ENCODE peak calls at places on chromosomes 11 and 22, in seven cellular contexts. R, U, Q, E, O, S and K are unnamed samples.
A peak's percentile ranks its signal among the peaks of the same experiment; 100 is the strongest.

GRCh38 chr11:109037856-109038780 is 373.2 kb downstream of the DDX10 start:
- DNase-seq in R (no peak), U (peak; percentile 12), Q (no peak), E (peak; percentile 82), O (peak; percentile 42), S (no peak), K (no peak)

GRCh38 chr11:130241697-130242096 is 73.0 kb downstream of the ZBTB44 start:
- DNase-seq in R (no peak), U (no peak), Q (no peak), E (no peak), O (no peak), S (no peak), K (no peak)

GRCh38 chr11:19938051-19938856 is 222.0 kb downstream of the DBX1 start:
- DNase-seq in R (no peak), U (peak; percentile 74), Q (no peak), E (peak; percentile 72), O (peak; percentile 65), S (peak; percentile 53), K (peak; percentile 34)

GRCh38 chr11:1086171-1087102 is 11.8 kb downstream of the MUC2 start:
- DNase-seq in R (no peak), U (no peak), Q (peak; percentile 52), E (no peak), O (no peak), S (peak; percentile 35), K (no peak)

GRCh38 chr22:44172370-44173108 is 8.2 kb upstream of the PARVG start:
- DNase-seq in R (peak; percentile 76), U (peak; percentile 48), Q (peak; percentile 90), E (no peak), O (no peak), S (peak; percentile 52), K (no peak)

GRCh38 chr22:37501610-37502341 is 15.6 kb upstream of the MFNG start:
- DNase-seq in R (peak; percentile 70), U (no peak), Q (peak; percentile 82), E (peak; percentile 94), O (peak; percentile 44), S (peak; percentile 91), K (peak; percentile 99)

GRCh38 chr11:43835104-43835503 is 45.5 kb upstream of the ALKBH3 start:
- DNase-seq in R (no peak), U (peak; percentile 63), Q (no peak), E (no peak), O (no peak), S (peak; percentile 45), K (no peak)

GRCh38 chr22:42791721-42792452 is 65.2 kb downstream of the ARFGAP3 start:
- DNase-seq in R (no peak), U (no peak), Q (peak; percentile 73), E (no peak), O (no peak), S (no peak), K (no peak)

GRCh38 chr22:33389927-33390326 is 331.7 kb upstream of the SYN3 start:
- DNase-seq in R (no peak), U (no peak), Q (no peak), E (peak; percentile 3), O (no peak), S (no peak), K (no peak)

GRCh38 chr11:59207988-59208432 is 4.7 kb downstream of the MPEG1 start:
- DNase-seq in R (no peak), U (peak; percentile 62), Q (no peak), E (peak; percentile 78), O (peak; percentile 65), S (peak; percentile 51), K (peak; percentile 58)

GRCh38 chr11:102580185-102580951 is 44.8 kb downstream of the MMP20 start:
- DNase-seq in R (no peak), U (no peak), Q (no peak), E (no peak), O (peak; percentile 38), S (no peak), K (no peak)

GRCh38 chr11:44726278-44727113 is at the start of gene TSPAN18:
- DNase-seq in R (no peak), U (peak; percentile 90), Q (no peak), E (no peak), O (no peak), S (no peak), K (no peak)

GRCh38 chr11:44592125-44592643 is 26.7 kb downstream of the CD82 start:
- DNase-seq in R (peak; percentile 57), U (no peak), Q (no peak), E (peak; percentile 76), O (no peak), S (no peak), K (no peak)

GRCh38 chr11:30853470-30853869 is 267.3 kb upstream of the MPPED2 start:
- DNase-seq in R (no peak), U (no peak), Q (no peak), E (no peak), O (no peak), S (no peak), K (no peak)

GRCh38 chr11:26992031-26992541 is 1.8 kb upstream of the FIBIN start:
- DNase-seq in R (no peak), U (no peak), Q (no peak), E (peak; percentile 95), O (peak; percentile 90), S (no peak), K (peak; percentile 5)

GRCh38 chr11:26994579-26995210 is 783 bp downstream of the FIBIN start:
- DNase-seq in R (no peak), U (no peak), Q (peak; percentile 56), E (no peak), O (no peak), S (no peak), K (no peak)

GRCh38 chr11:26993965-26994446 is at the start of gene FIBIN:
- DNase-seq in R (no peak), U (peak; percentile 35), Q (no peak), E (peak; percentile 83), O (peak; percentile 31), S (no peak), K (no peak)

GRCh38 chr11:26996056-26996455 is 2.1 kb downstream of the FIBIN start:
- DNase-seq in R (no peak), U (no peak), Q (no peak), E (peak; percentile 52), O (no peak), S (no peak), K (no peak)
- H3K4me3 ChIP-seq in R (no peak overlapping the region), U (no peak overlapping the region), Q (peak overlapping the region; percentile 51), E (peak overlapping the region; percentile 66), O (no peak overlapping the region), S (peak overlapping the region; percentile 44), K (no peak overlapping the region)

GRCh38 chr11:41779401-41779960 is 320.0 kb upstream of the LRRC4C start:
- DNase-seq in R (no peak), U (no peak), Q (no peak), E (no peak), O (no peak), S (no peak), K (peak; percentile 72)
- H3K4me3 ChIP-seq in R (no peak overlapping the region), U (no peak overlapping the region), Q (no peak overlapping the region), E (no peak overlapping the region), O (no peak overlapping the region), S (no peak overlapping the region), K (no peak overlapping the region)

GRCh38 chr11:28098257-28098656 is 9.7 kb downstream of the KIF18A start:
- DNase-seq in R (no peak), U (no peak), Q (no peak), E (no peak), O (no peak), S (no peak), K (no peak)
- H3K4me3 ChIP-seq in R (no peak overlapping the region), U (no peak overlapping the region), Q (no peak overlapping the region), E (no peak overlapping the region), O (no peak overlapping the region), S (no peak overlapping the region), K (no peak overlapping the region)

GRCh38 chr22:31926969-31927368 is 17.4 kb upstream of the YWHAH start:
- DNase-seq in R (no peak), U (peak; percentile 60), Q (no peak), E (no peak), O (peak; percentile 34), S (no peak), K (no peak)
- H3K4me3 ChIP-seq in R (no peak overlapping the region), U (no peak overlapping the region), Q (no peak overlapping the region), E (no peak overlapping the region), O (no peak overlapping the region), S (no peak overlapping the region), K (no peak overlapping the region)

DNA sequence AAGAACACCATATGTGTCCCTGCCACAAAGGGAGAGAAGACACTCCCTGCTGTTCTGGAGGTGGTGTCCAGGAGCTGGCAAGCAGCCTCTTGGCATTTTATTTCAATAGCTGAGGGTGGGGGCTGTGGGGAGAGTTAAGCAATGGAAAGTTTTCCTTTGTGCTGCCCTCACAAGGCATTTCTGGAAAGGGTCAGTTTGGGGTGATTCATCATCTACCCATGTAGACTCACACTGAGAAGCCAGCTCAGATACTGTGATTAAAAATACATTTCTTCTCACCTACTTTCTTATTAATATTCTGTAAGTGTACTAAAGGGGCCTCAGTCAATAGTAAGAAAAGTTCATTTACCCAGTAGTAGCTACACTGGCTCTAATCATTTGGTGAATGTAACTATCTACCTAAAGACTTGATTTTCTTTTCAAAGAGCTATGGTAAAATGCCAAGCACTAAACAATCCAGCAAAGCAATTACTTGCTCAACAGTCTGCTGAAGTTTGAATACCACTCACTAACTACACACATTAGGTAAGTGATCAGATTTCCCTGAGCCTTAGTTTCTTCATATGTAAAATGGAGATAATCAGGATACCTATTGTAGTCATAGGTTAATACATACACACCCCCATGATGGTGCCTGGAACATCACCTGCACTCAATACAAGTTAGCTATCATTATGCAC is 55.1 kb downstream of the SLC1A2 start:
- DNase-seq in R (peak; percentile 74), U (peak; percentile 13), Q (peak; percentile 62), E (peak; percentile 91), O (peak; percentile 78), S (peak; percentile 69), K (no peak)
- H3K4me3 ChIP-seq in R (no peak overlapping the region), U (no peak overlapping the region), Q (no peak overlapping the region), E (no peak overlapping the region), O (no peak overlapping the region), S (no peak overlapping the region), K (no peak overlapping the region)

GRCh38 chr22:35891442-35891841 is 137.2 kb downstream of the RBFOX2 start:
- DNase-seq in R (no peak), U (no peak), Q (no peak), E (no peak), O (no peak), S (no peak), K (no peak)
- H3K4me3 ChIP-seq in R (no peak overlapping the region), U (no peak overlapping the region), Q (no peak overlapping the region), E (no peak overlapping the region), O (no peak overlapping the region), S (no peak overlapping the region), K (no peak overlapping the region)

GRCh38 chr22:46537221-46537945 is at the start of gene CELSR1:
- DNase-seq in R (peak; percentile 79), U (peak; percentile 87), Q (peak; percentile 94), E (peak; percentile 22), O (peak; percentile 90), S (peak; percentile 73), K (no peak)

GRCh38 chr22:46538816-46539163 is 1.4 kb upstream of the CELSR1 start:
- DNase-seq in R (no peak), U (no peak), Q (peak; percentile 83), E (peak; percentile 42), O (peak; percentile 83), S (no peak), K (no peak)

GRCh38 chr22:46539169-46539568 is 1.7 kb upstream of the CELSR1 start:
- DNase-seq in R (peak; percentile 66), U (no peak), Q (peak; percentile 82), E (no peak), O (peak; percentile 76), S (no peak), K (no peak)

GRCh38 chr22:46536559-46537220 is 730 bp downstream of the CELSR1 start:
- DNase-seq in R (no peak), U (peak; percentile 71), Q (no peak), E (no peak), O (peak; percentile 28), S (no peak), K (no peak)

GRCh38 chr22:46537946-46538815 is 761 bp upstream of the CELSR1 start:
- DNase-seq in R (no peak), U (peak; percentile 79), Q (peak; percentile 83), E (peak; percentile 40), O (peak; percentile 78), S (no peak), K (no peak)
- H3K4me3 ChIP-seq in R (peak overlapping the region; percentile 27), U (peak overlapping the region; percentile 88), Q (peak overlapping the region; percentile 59), E (peak overlapping the region; percentile 31), O (peak overlapping the region; percentile 71), S (peak overlapping the region; percentile 64), K (no peak overlapping the region)